ENCODE peak calls at places on chromosomes 5 and 9, in seven cellular contexts. B, Q, P, F, E, W and D are unnamed samples. For H3K36me3 and H3K4me1, the result is how much of the 10 kb centered on the place peaks cover.

GRCh38 chr5:159342838-159343237 is 12.6 kb upstream of the IL12B start:
- DNase-seq in B (no peak), Q (no peak), P (no peak), F (no peak), E (no peak), W (no peak), D (no peak)

GRCh38 chr5:4044881-4045280 is 449.2 kb downstream of the IRX1 start:
- DNase-seq in B (no peak), Q (no peak), P (no peak), F (no peak), E (no peak), W (no peak), D (no peak)

GRCh38 chr5:55597014-55597981 is 62.5 kb upstream of the PLPP1 start:
- DNase-seq in B (no peak), Q (peak), P (no peak), F (peak), E (peak), W (no peak), D (peak)

GRCh38 chr9:79447760-79448159 is 124.0 kb upstream of the TLE4 start:
- DNase-seq in B (no peak), Q (no peak), P (no peak), F (no peak), E (no peak), W (no peak), D (peak)

GRCh38 chr9:1273859-1274258 is 223.7 kb downstream of the DMRT2 start:
- DNase-seq in B (no peak), Q (peak), P (no peak), F (no peak), E (no peak), W (no peak), D (no peak)

GRCh38 chr5:104914536-104915070 is 1352.0 kb upstream of the NUDT12 start:
- DNase-seq in B (no peak), Q (no peak), P (no peak), F (no peak), E (no peak), W (no peak), D (no peak)

GRCh38 chr9:130341839-130342713 is 76.5 kb downstream of the HMCN2 start:
- DNase-seq in B (no peak), Q (no peak), P (no peak), F (no peak), E (no peak), W (no peak), D (no peak)

GRCh38 chr5:42894057-42894456 is 82.4 kb upstream of the SELENOP start:
- DNase-seq in B (peak), Q (no peak), P (no peak), F (no peak), E (no peak), W (no peak), D (no peak)

GRCh38 chr9:85163415-85163814 is 493.9 kb downstream of the NTRK2 start:
- DNase-seq in B (no peak), Q (peak), P (no peak), F (no peak), E (no peak), W (no peak), D (no peak)

GRCh38 chr5:50699737-50700136 is 33.3 kb downstream of the PARP8 start:
- DNase-seq in B (no peak), Q (peak), P (no peak), F (no peak), E (peak), W (no peak), D (no peak)

GRCh38 chr5:172453206-172453985 is 929 bp downstream of the SH3PXD2B start:
- DNase-seq in B (peak), Q (peak), P (no peak), F (peak), E (peak), W (peak), D (peak)

GRCh38 chr9:35272989-35273388 is 111.2 kb downstream of the UNC13B start:
- DNase-seq in B (no peak), Q (peak), P (no peak), F (peak), E (peak), W (no peak), D (no peak)

GRCh38 chr9:130845901-130846381 is 10.9 kb downstream of the ABL1 start:
- DNase-seq in B (peak), Q (peak), P (no peak), F (peak), E (peak), W (no peak), D (peak)

GRCh38 chr9:74942801-74943200 is 9.9 kb downstream of the C9orf40 start:
- DNase-seq in B (no peak), Q (no peak), P (no peak), F (peak), E (peak), W (no peak), D (peak)

GRCh38 chr9:17600962-17601593 is 22.2 kb downstream of the SH3GL2 start:
- DNase-seq in B (no peak), Q (peak), P (no peak), F (no peak), E (peak), W (no peak), D (peak)

GRCh38 chr9:98432134-98432533 is 176.7 kb upstream of the TBC1D2 start:
- DNase-seq in B (no peak), Q (no peak), P (no peak), F (no peak), E (no peak), W (no peak), D (no peak)

GRCh38 chr5:147671365-147671764 is 111.2 kb downstream of the JAKMIP2 start:
- DNase-seq in B (no peak), Q (no peak), P (no peak), F (no peak), E (no peak), W (no peak), D (peak)

GRCh38 chr9:135326633-135327152 is 152.9 kb upstream of the PPP1R26 start:
- DNase-seq in B (no peak), Q (no peak), P (no peak), F (no peak), E (no peak), W (no peak), D (no peak)

GRCh38 chr5:61347088-61347487 is 15.0 kb downstream of the ZSWIM6 start:
- DNase-seq in B (no peak), Q (peak), P (no peak), F (no peak), E (no peak), W (no peak), D (no peak)

GRCh38 chr5:137393196-137393993 is 105.7 kb downstream of the SPOCK1 start:
- DNase-seq in B (no peak), Q (peak), P (no peak), F (no peak), E (no peak), W (no peak), D (no peak)

GRCh38 chr5:61884242-61884855 is 421.7 kb upstream of the KIF2A start:
- DNase-seq in B (no peak), Q (no peak), P (no peak), F (no peak), E (no peak), W (no peak), D (no peak)

GRCh38 chr5:136058031-136058971 is 29.5 kb downstream of the TGFBI start:
- DNase-seq in B (peak), Q (peak), P (no peak), F (peak), E (peak), W (no peak), D (peak)

GRCh38 chr9:133106511-133107244 is 14.4 kb downstream of the RALGDS start:
- DNase-seq in B (no peak), Q (no peak), P (no peak), F (no peak), E (no peak), W (no peak), D (no peak)

GRCh38 chr5:38697013-38697412 is 140.6 kb upstream of the LIFR start:
- DNase-seq in B (peak), Q (peak), P (no peak), F (peak), E (no peak), W (peak), D (no peak)

GRCh38 chr5:157735991-157736390 is 4.8 kb downstream of the THG1L start:
- DNase-seq in B (no peak), Q (no peak), P (no peak), F (no peak), E (no peak), W (no peak), D (no peak)
- H3K36me3 ChIP-seq in B (under half), Q (under half), P (half or more), F (under half), E (under half), W (half or more), D (under half)

GRCh38 chr9:107637421-107638420 is 148.2 kb upstream of the KLF4 start:
- DNase-seq in B (peak), Q (peak), P (no peak), F (peak), E (peak), W (peak), D (peak)
- H3K4me2 ChIP-seq in B (peak), Q (peak), P (no peak), F (peak), E (peak), W (peak), D (peak)

GRCh38 chr5:74072646-74073045 is 446.6 kb downstream of the ARHGEF28 start:
- DNase-seq in B (no peak), Q (no peak), P (no peak), F (no peak), E (no peak), W (no peak), D (no peak)

GRCh38 chr5:74074111-74074510 is 448.1 kb downstream of the ARHGEF28 start:
- DNase-seq in B (no peak), Q (no peak), P (no peak), F (no peak), E (no peak), W (no peak), D (no peak)

GRCh38 chr5:74073257-74073656 is 447.3 kb downstream of the ARHGEF28 start:
- DNase-seq in B (no peak), Q (no peak), P (no peak), F (no peak), E (peak), W (no peak), D (no peak)

GRCh38 chr5:74075496-74075895 is 449.5 kb downstream of the ARHGEF28 start:
- DNase-seq in B (peak), Q (no peak), P (no peak), F (no peak), E (no peak), W (no peak), D (no peak)

GRCh38 chr5:74075900-74076484 is 450.0 kb downstream of the ARHGEF28 start:
- DNase-seq in B (no peak), Q (no peak), P (no peak), F (peak), E (peak), W (no peak), D (no peak)
- H3K4me1 ChIP-seq in B (under half), Q (under half), P (under half), F (under half), E (under half), W (under half), D (under half)

GRCh38 chr5:109769597-109770291 is 80.0 kb downstream of the MAN2A1 start:
- DNase-seq in B (no peak), Q (no peak), P (no peak), F (peak), E (peak), W (no peak), D (no peak)
- H3K36me3 ChIP-seq in B (under half), Q (under half), P (under half), F (under half), E (under half), W (half or more), D (under half)

GRCh38 chr9:136572003-136572595 is 26.3 kb upstream of the NOTCH1 start:
- DNase-seq in B (peak), Q (no peak), P (no peak), F (no peak), E (peak), W (peak), D (peak)

GRCh38 chr9:136570916-136571315 is 25.1 kb upstream of the NOTCH1 start:
- DNase-seq in B (no peak), Q (no peak), P (no peak), F (no peak), E (no peak), W (no peak), D (no peak)

GRCh38 chr9:136570191-136570845 is 24.5 kb upstream of the NOTCH1 start:
- DNase-seq in B (no peak), Q (no peak), P (no peak), F (no peak), E (no peak), W (no peak), D (no peak)

GRCh38 chr9:136571525-136571924 is 25.7 kb upstream of the NOTCH1 start:
- DNase-seq in B (no peak), Q (no peak), P (no peak), F (no peak), E (no peak), W (no peak), D (no peak)

DNA sequence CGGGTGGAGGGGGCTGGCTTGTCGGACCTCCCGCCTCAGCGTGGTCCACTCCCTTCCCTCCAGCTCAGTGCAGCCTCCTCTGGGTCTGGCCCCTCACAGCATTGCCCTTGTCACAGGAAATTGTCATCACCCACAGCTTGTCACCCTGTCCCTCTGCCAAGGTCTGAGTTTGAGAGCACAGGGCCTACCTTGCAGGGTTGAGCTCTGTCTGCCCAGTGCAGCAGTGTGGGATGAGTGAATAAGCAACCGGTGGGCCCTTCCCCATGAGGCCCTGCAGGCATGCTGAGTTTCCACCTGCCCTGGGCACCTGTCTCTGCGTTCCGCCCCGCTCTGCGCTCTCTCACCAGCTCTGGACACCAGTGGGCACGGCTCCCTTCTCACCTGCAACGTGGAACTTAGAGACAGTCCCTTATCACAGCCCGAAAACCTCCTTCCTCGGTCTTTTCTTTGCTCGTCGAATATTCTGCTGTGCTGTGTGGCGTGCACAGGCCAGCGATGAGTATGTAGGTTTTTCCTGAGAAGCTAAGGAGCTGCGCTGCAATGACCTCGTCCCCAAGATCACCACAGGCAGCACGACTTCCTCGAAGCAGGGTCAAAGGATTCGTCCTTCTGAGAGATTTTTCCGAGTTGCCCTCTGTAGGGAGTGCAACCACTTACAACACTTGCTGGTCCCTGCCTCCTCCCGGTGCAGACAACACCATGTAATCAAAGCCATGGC is 26.9 kb upstream of the NOTCH1 start:
- DNase-seq in B (no peak), Q (no peak), P (no peak), F (no peak), E (no peak), W (no peak), D (no peak)
- H3K4me2 ChIP-seq in B (peak), Q (no peak), P (no peak), F (no peak), E (no peak), W (no peak), D (no peak)